ENCODE peak calls at places on chromosomes 11 and 22, in ten cellular contexts. O, P, F, E, X, W, K, M, Y and I are unnamed samples.

GRCh38 chr11:61567286-61568061 is 13.4 kb downstream of the SYT7 start:
- DNase-seq in M (peak), W (peak), F (peak), K (peak), P (peak), O (peak), E (peak), X (peak), Y (peak), I (peak)

GRCh38 chr11:94184362-94184761 is 55.7 kb downstream of the PANX1 start:
- DNase-seq in E (no peak), W (no peak), K (no peak), X (no peak), Y (no peak), O (no peak), F (no peak), P (no peak), M (no peak), I (no peak)

GRCh38 chr11:7909585-7910325 is 21.3 kb downstream of the OR10A6 start:
- DNase-seq in K (no peak), Y (no peak), M (no peak), X (no peak), W (no peak), E (no peak), O (no peak), P (no peak), F (no peak), I (no peak)

GRCh38 chr11:63643205-63643604 is 28.0 kb downstream of the ATL3 start:
- DNase-seq in P (no peak), O (no peak), X (no peak), W (no peak), F (no peak), M (peak), E (no peak), Y (no peak), K (no peak), I (no peak)

GRCh38 chr22:24865508-24865907 is 59.5 kb downstream of the SGSM1 start:
- DNase-seq in W (no peak), F (no peak), O (no peak), M (no peak), P (no peak), K (no peak), X (no peak), E (no peak), Y (no peak), I (no peak)

GRCh38 chr11:101442936-101443521 is 140.8 kb downstream of the TRPC6 start:
- DNase-seq in K (no peak), M (no peak), W (no peak), Y (peak), F (no peak), O (no peak), P (no peak), E (no peak), X (no peak), I (no peak)

GRCh38 chr11:2208691-2209369 is 37.2 kb upstream of the TH start:
- DNase-seq in P (peak), F (peak), O (peak), Y (no peak), X (peak), W (peak), K (no peak), E (no peak), M (peak), I (no peak)

GRCh38 chr11:94649925-94650623 is 82.9 kb downstream of the PIWIL4 start:
- DNase-seq in F (no peak), P (no peak), O (no peak), K (no peak), E (no peak), W (no peak), X (no peak), M (no peak), Y (peak), I (no peak)

GRCh38 chr22:41311487-41311886 is 10.2 kb downstream of the ZC3H7B start:
- DNase-seq in W (no peak), M (no peak), Y (no peak), E (no peak), O (no peak), X (no peak), P (no peak), K (no peak), F (no peak), I (no peak)

GRCh38 chr11:18080451-18080850 is 25.4 kb downstream of the SAAL1 start:
- DNase-seq in F (no peak), Y (no peak), W (no peak), X (no peak), M (no peak), O (no peak), P (no peak), K (no peak), E (no peak), I (no peak)

GRCh38 chr11:17208257-17208999 is 642 bp upstream of the PIK3C2A start:
- DNase-seq in O (no peak), P (peak), M (peak), F (peak), W (peak), Y (peak), K (no peak), X (no peak), E (no peak), I (no peak)

GRCh38 chr11:396948-397548 is 3.0 kb downstream of the PKP3 start:
- DNase-seq in W (no peak), E (peak), K (no peak), M (peak), X (peak), P (no peak), O (no peak), F (no peak), Y (peak), I (peak)

GRCh38 chr22:41517172-41518047 is 26.9 kb downstream of the POLR3H start:
- DNase-seq in F (peak), Y (peak), K (no peak), X (peak), E (peak), P (peak), O (no peak), W (peak), M (peak), I (no peak)

GRCh38 chr11:117669062-117669461 is 128.0 kb downstream of the DSCAML1 start:
- DNase-seq in K (no peak), E (no peak), M (no peak), W (no peak), O (no peak), X (no peak), P (no peak), Y (no peak), F (no peak), I (no peak)

GRCh38 chr22:35961480-35961902 is 67.1 kb downstream of the RBFOX2 start:
- DNase-seq in M (peak), E (peak), Y (peak), P (no peak), W (peak), O (no peak), F (no peak), K (no peak), X (peak), I (peak)

GRCh38 chr11:1832181-1832988 is 2.4 kb upstream of the SYT8 start:
- DNase-seq in P (peak), O (peak), K (no peak), Y (peak), X (peak), E (peak), M (no peak), W (peak), F (peak), I (no peak)

GRCh38 chr11:11230802-11231562 is 122.1 kb downstream of the CSNK2A3 start:
- DNase-seq in P (no peak), M (no peak), Y (no peak), F (no peak), K (no peak), E (no peak), X (no peak), W (peak), O (no peak), I (no peak)

GRCh38 chr11:124841765-124842700 is 23.2 kb upstream of the ROBO3 start:
- DNase-seq in O (no peak), K (no peak), M (no peak), F (no peak), Y (no peak), X (no peak), P (no peak), E (no peak), W (no peak), I (no peak)

GRCh38 chr22:49792107-49792506 is 35.6 kb downstream of the BRD1 start:
- DNase-seq in E (no peak), X (no peak), O (no peak), M (no peak), F (no peak), P (no peak), Y (no peak), K (no peak), W (no peak), I (no peak)

GRCh38 chr11:77188323-77188911 is 60.4 kb downstream of the MYO7A start:
- DNase-seq in K (peak), P (peak), E (peak), W (peak), F (peak), M (peak), Y (peak), X (peak), O (peak), I (peak)

GRCh38 chr11:32586576-32587190 is 3.1 kb downstream of the EIF3M start:
- DNase-seq in P (no peak), O (no peak), Y (no peak), K (no peak), M (no peak), E (no peak), F (no peak), W (peak), X (no peak), I (no peak)

GRCh38 chr11:69825037-69825834 is 6.0 kb upstream of the FGF3 start:
- DNase-seq in Y (no peak), E (no peak), X (no peak), O (no peak), K (no peak), F (no peak), P (peak), W (peak), M (no peak), I (no peak)

GRCh38 chr11:65121865-65122696 is at the start of the genes FAU and MRPL49:
- DNase-seq in O (peak), P (peak), M (peak), W (peak), F (peak), X (peak), K (peak), Y (peak), E (peak), I (peak)

GRCh38 chr11:66266378-66267038 is 1.9 kb upstream of the RAB1B start:
- DNase-seq in Y (no peak), X (no peak), F (no peak), W (no peak), E (no peak), K (no peak), O (peak), M (no peak), P (no peak), I (no peak)

GRCh38 chr11:66263785-66264184 is 4.7 kb upstream of the RAB1B start:
- DNase-seq in M (no peak), E (no peak), P (no peak), W (no peak), F (no peak), O (no peak), K (no peak), Y (no peak), X (no peak), I (no peak)

GRCh38 chr11:66264383-66264782 is 4.1 kb upstream of the RAB1B start:
- DNase-seq in E (no peak), O (no peak), X (no peak), K (no peak), W (no peak), M (no peak), P (no peak), F (no peak), Y (no peak), I (no peak)

GRCh38 chr11:66265531-66266377 is 2.7 kb upstream of the RAB1B start:
- DNase-seq in X (no peak), P (no peak), Y (no peak), K (no peak), E (no peak), W (no peak), M (no peak), O (no peak), F (no peak), I (no peak)

GRCh38 chr11:66264893-66265292 is 3.5 kb upstream of the RAB1B start:
- DNase-seq in M (no peak), K (no peak), E (no peak), W (peak), Y (no peak), X (no peak), O (no peak), F (no peak), P (peak), I (no peak)
- TF ChIP-seq CTCF in M (peak), K (peak), E (no peak), W (peak), Y (peak), X (no peak), O (peak), F (peak), P (no peak), I (peak)

GRCh38 chr11:46367916-46368267 is 13.6 kb upstream of the MDK start:
- DNase-seq in P (no peak), Y (no peak), X (no peak), O (no peak), W (no peak), K (no peak), F (no peak), M (no peak), E (peak), I (no peak)
- TF ChIP-seq CTCF in P (no peak), Y (no peak), X (peak), O (no peak), W (peak), K (no peak), F (no peak), M (no peak), E (no peak), I (no peak)

GRCh38 chr22:43800970-43801369 is 11.1 kb downstream of the EFCAB6 start:
- DNase-seq in P (no peak), F (no peak), Y (no peak), M (no peak), O (no peak), W (no peak), K (no peak), X (no peak), E (no peak), I (no peak)
- TF ChIP-seq CTCF in P (no peak), F (no peak), Y (no peak), M (no peak), O (no peak), W (no peak), K (no peak), X (no peak), E (no peak), I (no peak)

DNA sequence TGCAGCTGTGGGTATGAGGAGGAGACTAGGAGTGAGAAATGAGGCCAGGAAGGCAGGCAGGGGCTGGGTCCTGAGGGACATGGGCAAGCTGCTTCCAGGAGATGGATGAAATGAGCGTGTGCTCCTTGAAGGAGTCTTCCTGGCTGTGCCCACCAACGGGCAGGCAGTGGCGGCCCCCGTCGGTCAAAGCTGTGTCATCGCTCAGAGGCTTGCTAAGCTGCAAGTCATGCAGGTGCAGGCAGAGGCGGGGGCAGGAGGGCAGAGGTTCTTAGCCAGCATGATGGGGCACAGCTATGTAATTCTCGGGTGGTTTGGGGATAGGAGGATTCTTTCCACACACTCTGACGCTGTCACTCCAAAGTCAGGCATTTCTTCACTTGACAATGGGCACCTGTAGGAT is 12.5 kb upstream of the PEX26 start:
- DNase-seq in P (no peak), Y (no peak), E (no peak), K (no peak), W (peak), X (no peak), O (peak), M (no peak), F (no peak), I (no peak)
- TF ChIP-seq CTCF in P (no peak), Y (no peak), E (no peak), K (no peak), W (no peak), X (no peak), O (no peak), M (no peak), F (no peak), I (no peak)

GRCh38 chr11:130371004-130371590 is 56.4 kb upstream of the ZBTB44 start:
- DNase-seq in F (no peak), X (no peak), W (no peak), P (no peak), Y (no peak), M (no peak), E (no peak), O (no peak), K (no peak), I (no peak)
- TF ChIP-seq CTCF in F (no peak), X (no peak), W (no peak), P (peak), Y (no peak), M (no peak), E (no peak), O (no peak), K (no peak), I (no peak)

GRCh38 chr11:113014731-113015455 is 53.7 kb downstream of the NCAM1 start:
- DNase-seq in X (peak), F (no peak), P (peak), K (no peak), E (peak), Y (peak), M (peak), W (no peak), O (no peak), I (no peak)
- TF ChIP-seq CTCF in X (no peak), F (no peak), P (peak), K (no peak), E (no peak), Y (no peak), M (no peak), W (no peak), O (no peak), I (no peak)